ENCODE peak calls at places on chromosome 11, in eight cellular contexts. M is stimulated activated CD4-positive, alpha-beta T cell treated with anti-CD3 and anti-CD28 coated beads, TNF-alpha, amount 100 ng/mL, for 1 hour; T is left cardiac atrium; E is activated CD8-positive, alpha-beta memory T cell treated with anti-CD3 and anti-CD28 coated beads for 4 hours; F is activated CD4-positive, alpha-beta T cell treated with anti-CD3 and anti-CD28 coated beads for 48 hours; L is NCI-H82; Y is aorta; J is upper lobe of right lung. C is an unnamed sample.

GRCh38 chr11:3971756-3972404 is 116.4 kb downstream of the STIM1 start:
- DNase-seq in L (no peak), Y (no peak), M (no peak), F (no peak), J (no peak), E (no peak), T (no peak), C (no peak)

GRCh38 chr11:123137496-123138270 is 57.4 kb downstream of the CLMP start:
- DNase-seq in J (peak), M (no peak), L (no peak), Y (peak), T (peak), E (no peak), F (no peak), C (peak)

GRCh38 chr11:74694136-74694535 is 37.1 kb downstream of the CHRDL2 start:
- DNase-seq in L (peak), E (no peak), M (no peak), Y (no peak), T (no peak), J (no peak), F (no peak), C (no peak)

GRCh38 chr11:73818838-73819237 is 31.2 kb downstream of the MRPL48 start:
- DNase-seq in T (no peak), L (no peak), F (no peak), M (no peak), Y (no peak), E (no peak), J (no peak), C (no peak)

GRCh38 chr11:3916962-3917361 is 61.5 kb downstream of the STIM1 start:
- DNase-seq in L (no peak), Y (no peak), T (no peak), E (no peak), M (no peak), J (no peak), F (peak), C (no peak)

GRCh38 chr11:112506852-112507251 is 246.2 kb upstream of the PLET1 start:
- DNase-seq in J (no peak), Y (no peak), L (no peak), M (no peak), T (no peak), F (no peak), E (no peak), C (no peak)

GRCh38 chr11:68914761-68915160 is 11.1 kb downstream of the IGHMBP2 start:
- DNase-seq in M (no peak), E (no peak), J (no peak), Y (no peak), T (no peak), F (no peak), L (no peak), C (peak)

GRCh38 chr11:95150977-95151684 is 61.5 kb downstream of the ENDOD1 start:
- DNase-seq in F (peak), L (peak), T (peak), M (peak), J (peak), E (peak), Y (peak), C (peak)

GRCh38 chr11:66494458-66494857 is 14.2 kb downstream of the DPP3 start:
- DNase-seq in E (no peak), L (no peak), J (no peak), T (no peak), M (no peak), F (no peak), Y (no peak), C (no peak)

GRCh38 chr11:127106142-127106541 is 105.6 kb upstream of the KIRREL3 start:
- DNase-seq in T (no peak), E (no peak), M (no peak), L (peak), F (no peak), J (no peak), Y (no peak), C (no peak)

GRCh38 chr11:8360086-8360828 is 96.6 kb upstream of the LMO1 start:
- DNase-seq in Y (no peak), M (no peak), F (no peak), T (no peak), L (no peak), E (no peak), J (peak), C (no peak)

GRCh38 chr11:121248496-121248895 is 44.1 kb upstream of the SC5D start:
- DNase-seq in J (no peak), L (no peak), Y (no peak), E (no peak), T (no peak), M (no peak), F (no peak), C (no peak)

GRCh38 chr11:91972665-91973266 is 251.9 kb upstream of the FAT3 start:
- DNase-seq in Y (no peak), L (no peak), M (no peak), E (no peak), T (no peak), F (no peak), J (no peak), C (no peak)

GRCh38 chr11:10725114-10725906 is 25.7 kb upstream of the CTR9 start:
- DNase-seq in J (no peak), T (no peak), M (no peak), E (no peak), Y (no peak), F (peak), L (no peak), C (no peak)

GRCh38 chr11:61836193-61836592 is 8.1 kb downstream of the FADS2 start:
- DNase-seq in E (no peak), M (no peak), Y (no peak), T (no peak), J (no peak), L (no peak), F (no peak), C (no peak)

GRCh38 chr11:6640036-6640984 is 15.3 kb downstream of the DCHS1 start:
- DNase-seq in M (no peak), F (no peak), Y (no peak), E (no peak), J (no peak), T (no peak), L (no peak), C (no peak)